ENCODE peak calls at places on chromosomes 12 and 14, in five cellular contexts. V, T, J, Z and A are unnamed samples.

GRCh38 chr12:110741795-110742717 is 635 bp downstream of the PPP1CC start:
- DNase-seq in Z (no peak), J (peak; percentile 57), T (no peak), V (peak; percentile 53), A (no peak)

GRCh38 chr12:14577344-14577743 is 9.7 kb upstream of the PLBD1 start:
- DNase-seq in Z (no peak), T (no peak), J (no peak), V (no peak), A (no peak)

GRCh38 chr12:45232771-45233372 is 17.0 kb downstream of the ANO6 start:
- DNase-seq in Z (no peak), V (peak; percentile 98), J (no peak), T (peak; percentile 92), A (peak; percentile 86)

GRCh38 chr12:992647-993046 is 1.6 kb downstream of the ERC1 start:
- DNase-seq in Z (no peak), T (no peak), J (no peak), V (no peak), A (no peak)

GRCh38 chr12:42704810-42705401 is 115.4 kb upstream of the PRICKLE1 start:
- DNase-seq in Z (no peak), V (no peak), J (no peak), T (no peak), A (no peak)

GRCh38 chr12:46554461-46554860 is 181.9 kb upstream of the SLC38A2 start:
- DNase-seq in J (no peak), T (peak; percentile 49), V (no peak), Z (no peak), A (no peak)

GRCh38 chr14:65704850-65705249 is 292.3 kb downstream of the FUT8 start:
- DNase-seq in T (no peak), Z (no peak), V (peak; percentile 41), J (no peak), A (no peak)

GRCh38 chr12:50184261-50184660 is 17.1 kb upstream of the CERS5 start:
- DNase-seq in T (no peak), Z (no peak), V (no peak), J (no peak), A (no peak)

GRCh38 chr12:68158427-68158826 is 1.1 kb downstream of the IFNG start:
- DNase-seq in Z (no peak), J (peak; percentile 4), V (peak; percentile 12), T (no peak), A (no peak)

GRCh38 chr14:49857427-49858003 is 4.9 kb upstream of the NEMF start:
- DNase-seq in J (no peak), T (no peak), Z (no peak), V (peak; percentile 87), A (no peak)

GRCh38 chr12:57815177-57816000 is 3.1 kb downstream of the AVIL start:
- DNase-seq in Z (no peak), V (no peak), J (peak; percentile 26), T (no peak), A (no peak)

GRCh38 chr14:95507174-95507573 is 9.3 kb downstream of the SYNE3 start:
- DNase-seq in V (peak; percentile 98), Z (peak; percentile 82), T (peak; percentile 63), J (no peak), A (peak; percentile 93)

GRCh38 chr12:113075137-113075683 is 18.7 kb downstream of the DTX1 start:
- DNase-seq in V (no peak), T (no peak), J (no peak), Z (no peak), A (no peak)

GRCh38 chr14:101137234-101137633 is 233.7 kb upstream of the RTL1 start:
- DNase-seq in T (no peak), Z (no peak), J (no peak), V (no peak), A (no peak)